ENCODE peak calls at places on chromosomes 13 and 19, in four cellular contexts. One of them, this sample, is unnamed.

GRCh38 chr19:35260694-35261304 is 8.0 kb upstream of the USF2 start:
- DNase-seq in IMR-90: no peak
- DNase-seq in neuronal stem cell: no peak
- DNase-seq in H9: no peak
- DNase-seq in this sample: no peak

GRCh38 chr13:73317140-73317539 is 258.3 kb downstream of the KLF5 start:
- DNase-seq in IMR-90: no peak
- DNase-seq in neuronal stem cell: no peak
- DNase-seq in H9: no peak
- DNase-seq in this sample: no peak

GRCh38 chr19:33780251-33780650 is 16.4 kb upstream of the KCTD15 start:
- DNase-seq in IMR-90: no peak
- DNase-seq in neuronal stem cell: no peak
- DNase-seq in H9: no peak
- DNase-seq in this sample: no peak

GRCh38 chr13:74074723-74075122 is 59.5 kb downstream of the KLF12 start:
- DNase-seq in IMR-90: peak
- DNase-seq in neuronal stem cell: no peak
- DNase-seq in H9: no peak
- DNase-seq in this sample: no peak

GRCh38 chr13:46324976-46325375 is 62.1 kb downstream of the RUBCNL start:
- DNase-seq in IMR-90: no peak
- DNase-seq in neuronal stem cell: no peak
- DNase-seq in H9: no peak
- DNase-seq in this sample: no peak

GRCh38 chr19:38434549-38435051 is 1.1 kb downstream of the RYR1 start:
- DNase-seq in IMR-90: no peak
- DNase-seq in neuronal stem cell: no peak
- DNase-seq in H9: peak
- DNase-seq in this sample: peak

GRCh38 chr13:26678796-26679195 is 81.8 kb downstream of the GPR12 start:
- DNase-seq in IMR-90: no peak
- DNase-seq in neuronal stem cell: no peak
- DNase-seq in H9: peak
- DNase-seq in this sample: no peak

GRCh38 chr13:114056205-114057013 is 76.0 kb downstream of the RASA3 start:
- DNase-seq in IMR-90: no peak
- DNase-seq in neuronal stem cell: no peak
- DNase-seq in H9: no peak
- DNase-seq in this sample: no peak

DNA sequence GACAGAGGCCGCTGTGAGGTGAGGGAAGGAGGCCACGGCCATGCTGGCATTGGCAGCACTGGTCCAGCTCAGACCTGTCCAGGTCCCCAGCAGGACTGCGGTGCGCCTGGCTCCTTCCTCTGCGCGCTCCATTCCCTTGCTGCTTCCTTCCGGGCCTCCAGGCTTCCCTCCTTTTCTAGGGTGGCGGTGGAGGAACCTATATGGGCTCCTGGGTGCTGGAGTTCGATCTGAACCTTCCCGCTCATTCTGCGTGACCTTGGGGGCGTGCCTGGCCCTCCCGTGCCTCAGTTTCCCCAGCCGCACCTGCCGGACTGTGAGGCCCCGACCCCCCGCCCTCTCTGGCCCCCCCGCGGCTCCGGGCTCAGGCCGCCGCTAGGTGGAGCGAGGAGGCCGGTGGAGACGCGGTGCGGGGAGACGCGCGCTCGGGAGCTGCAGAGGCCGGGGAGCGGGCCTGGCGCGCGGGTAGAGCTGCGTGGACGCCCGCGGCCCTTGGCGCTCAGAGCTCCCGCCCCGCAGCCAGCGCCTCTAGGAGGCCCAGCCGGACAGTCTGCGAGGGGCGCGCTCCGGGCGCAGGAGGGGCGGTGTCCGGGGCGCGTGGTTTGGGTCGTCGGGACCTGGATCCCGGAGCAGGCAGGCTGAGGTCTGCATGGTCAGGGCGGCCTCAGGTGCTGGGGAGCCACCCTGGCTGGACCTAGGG is 29.9 kb downstream of the EFNA2 start:
- DNase-seq in IMR-90: peak
- DNase-seq in neuronal stem cell: no peak
- DNase-seq in H9: peak
- DNase-seq in this sample: no peak
- H3K23ac ChIP-seq in IMR-90: no peak
- H3K23ac ChIP-seq in neuronal stem cell: peak
- H3K23ac ChIP-seq in H9: no peak
- H3K23ac ChIP-seq in this sample: no peak

GRCh38 chr19:1467512-1468273 is 11.3 kb downstream of the C19orf25 start:
- DNase-seq in IMR-90: no peak
- DNase-seq in neuronal stem cell: no peak
- DNase-seq in H9: no peak
- DNase-seq in this sample: no peak
- H3K23ac ChIP-seq in IMR-90: no peak
- H3K23ac ChIP-seq in neuronal stem cell: peak
- H3K23ac ChIP-seq in H9: no peak
- H3K23ac ChIP-seq in this sample: no peak

DNA sequence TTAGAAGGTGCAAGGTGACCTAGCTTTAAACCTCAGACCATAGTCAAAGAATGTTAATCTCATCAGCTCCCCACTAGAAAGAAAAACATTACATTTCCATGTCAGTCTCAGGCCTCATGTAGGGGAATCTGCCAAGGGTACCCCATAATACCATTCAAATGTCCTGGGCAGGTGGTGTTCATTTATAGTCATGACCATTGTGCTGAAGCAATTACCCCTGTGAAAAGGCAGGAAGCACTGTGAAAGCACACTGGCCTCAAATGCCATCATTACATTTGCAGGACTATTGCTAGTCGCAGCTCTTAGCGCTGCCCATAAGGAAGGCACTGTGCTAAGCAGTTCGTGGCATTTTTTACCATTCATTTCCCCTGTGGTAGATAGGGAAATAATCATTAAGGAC is 109.0 kb downstream of the LHFPL6 start:
- DNase-seq in IMR-90: no peak
- DNase-seq in neuronal stem cell: no peak
- DNase-seq in H9: peak
- DNase-seq in this sample: no peak
- H3K23ac ChIP-seq in IMR-90: no peak
- H3K23ac ChIP-seq in neuronal stem cell: no peak
- H3K23ac ChIP-seq in H9: no peak
- H3K23ac ChIP-seq in this sample: no peak

DNA sequence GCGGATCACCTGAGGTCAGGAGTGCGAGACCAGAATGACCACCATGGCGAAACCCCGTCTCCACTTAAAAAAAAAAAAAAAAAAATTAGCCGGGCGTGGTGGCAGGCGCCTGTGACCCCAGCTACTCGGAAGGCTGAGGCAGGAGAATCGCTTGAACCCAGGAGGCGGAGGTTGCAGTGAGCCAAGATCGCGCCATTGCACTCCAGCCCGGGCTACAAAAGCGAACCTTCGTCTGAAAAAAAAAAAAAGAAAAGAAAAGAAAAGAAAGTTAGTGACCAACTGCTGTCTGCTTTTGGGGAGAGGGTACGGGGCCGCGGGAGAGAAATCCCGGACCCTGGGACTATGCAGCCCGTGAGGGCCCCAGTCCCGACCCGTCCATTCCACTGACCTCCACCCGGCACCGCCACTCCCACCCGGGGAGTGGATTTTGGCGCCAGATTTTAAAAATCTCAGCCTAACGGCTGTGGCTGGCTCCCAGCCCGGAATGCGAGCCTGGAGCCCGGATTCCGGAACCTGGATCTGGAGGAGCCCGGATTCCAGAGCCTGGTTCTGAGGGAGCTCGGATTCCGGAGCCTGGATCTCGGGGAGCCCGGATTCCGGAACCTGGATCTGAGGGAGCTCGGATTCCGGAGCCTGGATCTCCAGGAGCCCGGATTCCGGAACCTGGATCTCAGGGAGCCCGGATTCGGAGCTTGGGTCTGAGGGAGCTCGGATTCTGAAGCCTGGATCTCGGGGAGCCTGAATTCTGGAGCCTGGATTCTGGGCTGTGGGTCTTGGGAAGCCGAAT is 6.1 kb upstream of the LMNB2 start:
- DNase-seq in IMR-90: peak
- DNase-seq in neuronal stem cell: peak
- DNase-seq in H9: peak
- DNase-seq in this sample: peak
- H3K23ac ChIP-seq in IMR-90: peak
- H3K23ac ChIP-seq in neuronal stem cell: no peak
- H3K23ac ChIP-seq in H9: no peak
- H3K23ac ChIP-seq in this sample: no peak

DNA sequence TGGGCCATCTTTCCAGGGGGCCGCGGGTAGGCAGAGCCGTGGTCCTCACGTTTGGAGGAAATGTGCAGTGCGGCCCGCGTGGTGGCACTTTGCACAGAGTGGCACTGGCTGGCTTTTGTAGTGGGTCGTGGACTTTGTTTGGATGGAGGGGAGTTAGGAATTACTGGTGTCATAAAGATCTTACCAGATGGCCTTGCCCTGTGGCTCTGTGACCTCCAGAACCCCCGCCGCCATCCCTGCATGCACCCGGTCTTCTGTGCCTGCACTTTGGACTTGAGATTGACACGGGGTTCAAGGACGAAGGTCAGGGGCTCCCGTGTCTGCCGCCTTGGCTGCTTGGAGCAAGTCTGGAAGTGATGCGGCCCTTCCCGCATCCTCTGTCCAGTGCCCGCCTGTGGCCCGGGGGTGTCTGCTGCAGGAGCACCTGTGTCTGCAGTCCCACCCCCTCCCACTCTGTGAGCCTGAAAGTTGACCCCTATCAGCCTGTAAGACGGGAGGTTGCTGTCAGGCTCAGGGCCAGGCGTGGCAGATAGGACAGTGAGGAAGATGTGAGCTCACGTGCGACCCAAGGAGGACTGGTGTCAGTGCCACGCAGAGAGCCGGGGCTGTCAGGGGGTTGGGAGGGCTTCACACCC is 2.2 kb downstream of the GNA11 start:
- DNase-seq in IMR-90: no peak
- DNase-seq in neuronal stem cell: no peak
- DNase-seq in H9: no peak
- DNase-seq in this sample: no peak
- H3K23ac ChIP-seq in IMR-90: peak
- H3K23ac ChIP-seq in neuronal stem cell: peak
- H3K23ac ChIP-seq in H9: no peak
- H3K23ac ChIP-seq in this sample: no peak

GRCh38 chr19:30132312-30133075 is 190.5 kb downstream of the URI1 start:
- DNase-seq in IMR-90: no peak
- DNase-seq in neuronal stem cell: peak
- DNase-seq in H9: no peak
- DNase-seq in this sample: no peak
- H3K23ac ChIP-seq in IMR-90: no peak
- H3K23ac ChIP-seq in neuronal stem cell: no peak
- H3K23ac ChIP-seq in H9: no peak
- H3K23ac ChIP-seq in this sample: no peak

DNA sequence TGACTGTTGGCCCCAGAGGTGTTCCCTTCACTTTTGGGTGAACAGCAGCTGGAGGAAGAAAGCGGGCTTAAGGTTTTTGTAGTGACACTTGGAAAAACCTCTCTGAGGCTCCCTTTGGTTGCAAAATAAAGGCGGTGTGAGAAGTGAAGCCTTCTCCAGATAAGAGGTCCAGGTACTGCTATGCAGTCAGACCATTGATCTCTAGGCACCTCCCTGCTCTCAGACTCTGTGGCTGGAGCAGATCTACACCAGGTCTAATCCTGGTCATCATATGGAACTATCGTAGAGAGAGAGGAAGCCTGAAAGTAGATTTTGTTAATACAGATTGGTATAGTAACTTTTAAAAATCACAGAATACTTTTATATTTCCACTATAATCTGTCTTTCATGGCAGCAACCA is 47.5 kb downstream of the MBNL2 start:
- DNase-seq in IMR-90: no peak
- DNase-seq in neuronal stem cell: no peak
- DNase-seq in H9: no peak
- DNase-seq in this sample: no peak
- H3K23ac ChIP-seq in IMR-90: peak
- H3K23ac ChIP-seq in neuronal stem cell: no peak
- H3K23ac ChIP-seq in H9: no peak
- H3K23ac ChIP-seq in this sample: no peak

GRCh38 chr19:58561373-58562125 is 3.1 kb upstream of the UBE2M start:
- DNase-seq in IMR-90: no peak
- DNase-seq in neuronal stem cell: no peak
- DNase-seq in H9: no peak
- DNase-seq in this sample: no peak
- H3K23ac ChIP-seq in IMR-90: peak
- H3K23ac ChIP-seq in neuronal stem cell: peak
- H3K23ac ChIP-seq in H9: no peak
- H3K23ac ChIP-seq in this sample: no peak

This sample was measured in H1.